ENCODE peak calls at places on chromosome 6, in eight cellular contexts. One of them, this sample, is unnamed.

GRCh38 chr6:161442381-161442858 is 168.6 kb upstream of the AGPAT4 start:
- DNase-seq in fibroblast of lung: no peak
- DNase-seq in effector CD4-positive, alpha-beta T cell: no peak
- DNase-seq in AG20443: no peak
- DNase-seq in activated CD8-positive, alpha-beta memory T cell treated with anti-CD3 and anti-CD28 coated beads for 1 hour: no peak
- DNase-seq in posterior cingulate gyrus: no peak
- DNase-seq in small intestine: no peak
- DNase-seq in AG09309: no peak
- DNase-seq in this sample: no peak

GRCh38 chr6:111480988-111481830 is 1.8 kb downstream of the REV3L start:
- DNase-seq in fibroblast of lung: peak; percentile 42
- DNase-seq in effector CD4-positive, alpha-beta T cell: no peak
- DNase-seq in AG20443: no peak
- DNase-seq in activated CD8-positive, alpha-beta memory T cell treated with anti-CD3 and anti-CD28 coated beads for 1 hour: no peak
- DNase-seq in posterior cingulate gyrus: no peak
- DNase-seq in small intestine: peak; percentile 25
- DNase-seq in AG09309: no peak
- DNase-seq in this sample: no peak

GRCh38 chr6:100343678-100344077 is 121.0 kb downstream of the SIM1 start:
- DNase-seq in fibroblast of lung: peak; percentile 13
- DNase-seq in effector CD4-positive, alpha-beta T cell: no peak
- DNase-seq in AG20443: peak; percentile 30
- DNase-seq in activated CD8-positive, alpha-beta memory T cell treated with anti-CD3 and anti-CD28 coated beads for 1 hour: no peak
- DNase-seq in posterior cingulate gyrus: no peak
- DNase-seq in small intestine: no peak
- DNase-seq in AG09309: no peak
- DNase-seq in this sample: no peak

GRCh38 chr6:125808060-125808459 is 17.3 kb downstream of the NCOA7 start:
- DNase-seq in fibroblast of lung: no peak
- DNase-seq in effector CD4-positive, alpha-beta T cell: no peak
- DNase-seq in AG20443: no peak
- DNase-seq in activated CD8-positive, alpha-beta memory T cell treated with anti-CD3 and anti-CD28 coated beads for 1 hour: no peak
- DNase-seq in posterior cingulate gyrus: no peak
- DNase-seq in small intestine: no peak
- DNase-seq in AG09309: no peak
- DNase-seq in this sample: no peak

GRCh38 chr6:79946242-79946641 is 1.1 kb downstream of the ELOVL4 start:
- DNase-seq in fibroblast of lung: peak; percentile 45
- DNase-seq in effector CD4-positive, alpha-beta T cell: no peak
- DNase-seq in AG20443: peak; percentile 12
- DNase-seq in activated CD8-positive, alpha-beta memory T cell treated with anti-CD3 and anti-CD28 coated beads for 1 hour: no peak
- DNase-seq in posterior cingulate gyrus: no peak
- DNase-seq in small intestine: no peak
- DNase-seq in AG09309: no peak
- DNase-seq in this sample: peak; percentile 12

GRCh38 chr6:121932071-121933009 is 467.1 kb upstream of the HSF2 start:
- DNase-seq in fibroblast of lung: peak; percentile 76
- DNase-seq in effector CD4-positive, alpha-beta T cell: no peak
- DNase-seq in AG20443: peak; percentile 92
- DNase-seq in activated CD8-positive, alpha-beta memory T cell treated with anti-CD3 and anti-CD28 coated beads for 1 hour: no peak
- DNase-seq in posterior cingulate gyrus: no peak
- DNase-seq in small intestine: peak; percentile 17
- DNase-seq in AG09309: peak; percentile 98
- DNase-seq in this sample: no peak

GRCh38 chr6:136030131-136030530 is 178.6 kb downstream of the PDE7B start:
- DNase-seq in fibroblast of lung: no peak
- DNase-seq in effector CD4-positive, alpha-beta T cell: no peak
- DNase-seq in AG20443: peak; percentile 32
- DNase-seq in activated CD8-positive, alpha-beta memory T cell treated with anti-CD3 and anti-CD28 coated beads for 1 hour: no peak
- DNase-seq in posterior cingulate gyrus: no peak
- DNase-seq in small intestine: no peak
- DNase-seq in AG09309: peak; percentile 56
- DNase-seq in this sample: no peak

GRCh38 chr6:3214898-3215297 is 12.6 kb downstream of the TUBB2B start:
- DNase-seq in fibroblast of lung: peak; percentile 76
- DNase-seq in effector CD4-positive, alpha-beta T cell: no peak
- DNase-seq in AG20443: no peak
- DNase-seq in activated CD8-positive, alpha-beta memory T cell treated with anti-CD3 and anti-CD28 coated beads for 1 hour: no peak
- DNase-seq in posterior cingulate gyrus: no peak
- DNase-seq in small intestine: no peak
- DNase-seq in AG09309: no peak
- DNase-seq in this sample: no peak

GRCh38 chr6:133377219-133377618 is 136.1 kb downstream of the EYA4 start:
- DNase-seq in fibroblast of lung: no peak
- DNase-seq in effector CD4-positive, alpha-beta T cell: no peak
- DNase-seq in AG20443: no peak
- DNase-seq in activated CD8-positive, alpha-beta memory T cell treated with anti-CD3 and anti-CD28 coated beads for 1 hour: no peak
- DNase-seq in posterior cingulate gyrus: no peak
- DNase-seq in small intestine: no peak
- DNase-seq in AG09309: no peak
- DNase-seq in this sample: no peak

GRCh38 chr6:153001767-153002612 is 519 bp downstream of the MTRF1L start:
- DNase-seq in fibroblast of lung: no peak
- DNase-seq in effector CD4-positive, alpha-beta T cell: no peak
- DNase-seq in AG20443: peak; percentile 14
- DNase-seq in activated CD8-positive, alpha-beta memory T cell treated with anti-CD3 and anti-CD28 coated beads for 1 hour: no peak
- DNase-seq in posterior cingulate gyrus: no peak
- DNase-seq in small intestine: peak; percentile 32
- DNase-seq in AG09309: no peak
- DNase-seq in this sample: no peak

GRCh38 chr6:165804331-165805066 is 141.5 kb upstream of the PDE10A start:
- DNase-seq in fibroblast of lung: no peak
- DNase-seq in effector CD4-positive, alpha-beta T cell: no peak
- DNase-seq in AG20443: peak; percentile 31
- DNase-seq in activated CD8-positive, alpha-beta memory T cell treated with anti-CD3 and anti-CD28 coated beads for 1 hour: no peak
- DNase-seq in posterior cingulate gyrus: no peak
- DNase-seq in small intestine: no peak
- DNase-seq in AG09309: no peak
- DNase-seq in this sample: no peak

GRCh38 chr6:7161845-7162244 is 54.1 kb downstream of the RREB1 start:
- DNase-seq in fibroblast of lung: no peak
- DNase-seq in effector CD4-positive, alpha-beta T cell: no peak
- DNase-seq in AG20443: no peak
- DNase-seq in activated CD8-positive, alpha-beta memory T cell treated with anti-CD3 and anti-CD28 coated beads for 1 hour: no peak
- DNase-seq in posterior cingulate gyrus: no peak
- DNase-seq in small intestine: no peak
- DNase-seq in AG09309: no peak
- DNase-seq in this sample: no peak

GRCh38 chr6:169530762-169531143 is 171.1 kb downstream of the WDR27 start:
- DNase-seq in fibroblast of lung: no peak
- DNase-seq in effector CD4-positive, alpha-beta T cell: no peak
- DNase-seq in AG20443: no peak
- DNase-seq in activated CD8-positive, alpha-beta memory T cell treated with anti-CD3 and anti-CD28 coated beads for 1 hour: no peak
- DNase-seq in posterior cingulate gyrus: no peak
- DNase-seq in small intestine: peak; percentile 8
- DNase-seq in AG09309: no peak
- DNase-seq in this sample: peak; percentile 3

GRCh38 chr6:107543088-107543487 is 53.2 kb downstream of the SOBP start:
- DNase-seq in fibroblast of lung: no peak
- DNase-seq in effector CD4-positive, alpha-beta T cell: no peak
- DNase-seq in AG20443: no peak
- DNase-seq in activated CD8-positive, alpha-beta memory T cell treated with anti-CD3 and anti-CD28 coated beads for 1 hour: no peak
- DNase-seq in posterior cingulate gyrus: no peak
- DNase-seq in small intestine: no peak
- DNase-seq in AG09309: no peak
- DNase-seq in this sample: no peak

GRCh38 chr6:3956054-3956453 is 106.9 kb downstream of the FAM50B start:
- DNase-seq in fibroblast of lung: no peak
- DNase-seq in effector CD4-positive, alpha-beta T cell: no peak
- DNase-seq in AG20443: no peak
- DNase-seq in activated CD8-positive, alpha-beta memory T cell treated with anti-CD3 and anti-CD28 coated beads for 1 hour: no peak
- DNase-seq in posterior cingulate gyrus: no peak
- DNase-seq in small intestine: no peak
- DNase-seq in AG09309: no peak
- DNase-seq in this sample: no peak

GRCh38 chr6:30937265-30937664 is 3.5 kb upstream of the MUCL3 start:
- DNase-seq in fibroblast of lung: no peak
- DNase-seq in effector CD4-positive, alpha-beta T cell: no peak
- DNase-seq in AG20443: no peak
- DNase-seq in activated CD8-positive, alpha-beta memory T cell treated with anti-CD3 and anti-CD28 coated beads for 1 hour: no peak
- DNase-seq in posterior cingulate gyrus: no peak
- DNase-seq in small intestine: no peak
- DNase-seq in AG09309: no peak
- DNase-seq in this sample: no peak

GRCh38 chr6:69594405-69594804 is 202.4 kb downstream of the LMBRD1 start:
- DNase-seq in fibroblast of lung: no peak
- DNase-seq in effector CD4-positive, alpha-beta T cell: no peak
- DNase-seq in AG20443: no peak
- DNase-seq in activated CD8-positive, alpha-beta memory T cell treated with anti-CD3 and anti-CD28 coated beads for 1 hour: no peak
- DNase-seq in posterior cingulate gyrus: no peak
- DNase-seq in small intestine: no peak
- DNase-seq in AG09309: no peak
- DNase-seq in this sample: no peak

GRCh38 chr6:168999392-168999791 is 254.3 kb downstream of the THBS2 start:
- DNase-seq in fibroblast of lung: no peak
- DNase-seq in effector CD4-positive, alpha-beta T cell: no peak
- DNase-seq in AG20443: no peak
- DNase-seq in activated CD8-positive, alpha-beta memory T cell treated with anti-CD3 and anti-CD28 coated beads for 1 hour: no peak
- DNase-seq in posterior cingulate gyrus: no peak
- DNase-seq in small intestine: peak; percentile 3
- DNase-seq in AG09309: peak; percentile 67
- DNase-seq in this sample: no peak

GRCh38 chr6:35651244-35651643 is 37.5 kb downstream of the FKBP5 start:
- DNase-seq in fibroblast of lung: no peak
- DNase-seq in effector CD4-positive, alpha-beta T cell: no peak
- DNase-seq in AG20443: no peak
- DNase-seq in activated CD8-positive, alpha-beta memory T cell treated with anti-CD3 and anti-CD28 coated beads for 1 hour: no peak
- DNase-seq in posterior cingulate gyrus: no peak
- DNase-seq in small intestine: no peak
- DNase-seq in AG09309: no peak
- DNase-seq in this sample: no peak

GRCh38 chr6:143498428-143498827 is 13.1 kb downstream of the FUCA2 start:
- DNase-seq in fibroblast of lung: no peak
- DNase-seq in effector CD4-positive, alpha-beta T cell: no peak
- DNase-seq in AG20443: no peak
- DNase-seq in activated CD8-positive, alpha-beta memory T cell treated with anti-CD3 and anti-CD28 coated beads for 1 hour: no peak
- DNase-seq in posterior cingulate gyrus: no peak
- DNase-seq in small intestine: no peak
- DNase-seq in AG09309: no peak
- DNase-seq in this sample: no peak

GRCh38 chr6:56076033-56076432 is 171.3 kb downstream of the COL21A1 start:
- DNase-seq in fibroblast of lung: no peak
- DNase-seq in effector CD4-positive, alpha-beta T cell: no peak
- DNase-seq in AG20443: no peak
- DNase-seq in activated CD8-positive, alpha-beta memory T cell treated with anti-CD3 and anti-CD28 coated beads for 1 hour: no peak
- DNase-seq in posterior cingulate gyrus: no peak
- DNase-seq in small intestine: no peak
- DNase-seq in AG09309: no peak
- DNase-seq in this sample: no peak

GRCh38 chr6:104527761-104528415 is 331.8 kb downstream of the HACE1 start:
- DNase-seq in fibroblast of lung: peak; percentile 30
- DNase-seq in effector CD4-positive, alpha-beta T cell: no peak
- DNase-seq in AG20443: peak; percentile 55
- DNase-seq in activated CD8-positive, alpha-beta memory T cell treated with anti-CD3 and anti-CD28 coated beads for 1 hour: no peak
- DNase-seq in posterior cingulate gyrus: peak; percentile 32
- DNase-seq in small intestine: no peak
- DNase-seq in AG09309: no peak
- DNase-seq in this sample: no peak

GRCh38 chr6:29553268-29554057 is 6.1 kb downstream of the UBD start:
- DNase-seq in fibroblast of lung: peak; percentile 57
- DNase-seq in effector CD4-positive, alpha-beta T cell: no peak
- DNase-seq in AG20443: peak; percentile 88
- DNase-seq in activated CD8-positive, alpha-beta memory T cell treated with anti-CD3 and anti-CD28 coated beads for 1 hour: no peak
- DNase-seq in posterior cingulate gyrus: peak; percentile 37
- DNase-seq in small intestine: no peak
- DNase-seq in AG09309: peak; percentile 21
- DNase-seq in this sample: peak; percentile 24

GRCh38 chr6:40930555-40930954 is 108.5 kb downstream of the UNC5CL start:
- DNase-seq in fibroblast of lung: peak; percentile 34
- DNase-seq in effector CD4-positive, alpha-beta T cell: no peak
- DNase-seq in AG20443: no peak
- DNase-seq in activated CD8-positive, alpha-beta memory T cell treated with anti-CD3 and anti-CD28 coated beads for 1 hour: no peak
- DNase-seq in posterior cingulate gyrus: no peak
- DNase-seq in small intestine: peak; percentile 35
- DNase-seq in AG09309: no peak
- DNase-seq in this sample: no peak

GRCh38 chr6:11598687-11599086 is 61.1 kb downstream of the TMEM170B start:
- DNase-seq in fibroblast of lung: no peak
- DNase-seq in effector CD4-positive, alpha-beta T cell: no peak
- DNase-seq in AG20443: no peak
- DNase-seq in activated CD8-positive, alpha-beta memory T cell treated with anti-CD3 and anti-CD28 coated beads for 1 hour: no peak
- DNase-seq in posterior cingulate gyrus: no peak
- DNase-seq in small intestine: no peak
- DNase-seq in AG09309: no peak
- DNase-seq in this sample: no peak

GRCh38 chr6:33171096-33171888 is 21.0 kb downstream of the COL11A2 start:
- DNase-seq in fibroblast of lung: no peak
- DNase-seq in effector CD4-positive, alpha-beta T cell: no peak
- DNase-seq in AG20443: no peak
- DNase-seq in activated CD8-positive, alpha-beta memory T cell treated with anti-CD3 and anti-CD28 coated beads for 1 hour: no peak
- DNase-seq in posterior cingulate gyrus: no peak
- DNase-seq in small intestine: no peak
- DNase-seq in AG09309: no peak
- DNase-seq in this sample: no peak

GRCh38 chr6:56259682-56260081 is 12.3 kb upstream of the COL21A1 start:
- DNase-seq in fibroblast of lung: peak; percentile 86
- DNase-seq in effector CD4-positive, alpha-beta T cell: no peak
- DNase-seq in AG20443: no peak
- DNase-seq in activated CD8-positive, alpha-beta memory T cell treated with anti-CD3 and anti-CD28 coated beads for 1 hour: no peak
- DNase-seq in posterior cingulate gyrus: no peak
- DNase-seq in small intestine: no peak
- DNase-seq in AG09309: peak; percentile 25
- DNase-seq in this sample: no peak

GRCh38 chr6:110490110-110490509 is 13.7 kb upstream of the SLC22A16 start:
- DNase-seq in fibroblast of lung: no peak
- DNase-seq in effector CD4-positive, alpha-beta T cell: no peak
- DNase-seq in AG20443: no peak
- DNase-seq in activated CD8-positive, alpha-beta memory T cell treated with anti-CD3 and anti-CD28 coated beads for 1 hour: no peak
- DNase-seq in posterior cingulate gyrus: no peak
- DNase-seq in small intestine: no peak
- DNase-seq in AG09309: no peak
- DNase-seq in this sample: no peak

GRCh38 chr6:119832411-119832810 is 482.9 kb upstream of the MAN1A1 start:
- DNase-seq in fibroblast of lung: no peak
- DNase-seq in effector CD4-positive, alpha-beta T cell: no peak
- DNase-seq in AG20443: no peak
- DNase-seq in activated CD8-positive, alpha-beta memory T cell treated with anti-CD3 and anti-CD28 coated beads for 1 hour: no peak
- DNase-seq in posterior cingulate gyrus: no peak
- DNase-seq in small intestine: no peak
- DNase-seq in AG09309: no peak
- DNase-seq in this sample: no peak

GRCh38 chr6:109788687-109789086 is 97.6 kb downstream of the FIG4 start:
- DNase-seq in fibroblast of lung: no peak
- DNase-seq in effector CD4-positive, alpha-beta T cell: no peak
- DNase-seq in AG20443: peak; percentile 45
- DNase-seq in activated CD8-positive, alpha-beta memory T cell treated with anti-CD3 and anti-CD28 coated beads for 1 hour: no peak
- DNase-seq in posterior cingulate gyrus: no peak
- DNase-seq in small intestine: no peak
- DNase-seq in AG09309: no peak
- DNase-seq in this sample: no peak

GRCh38 chr6:89144358-89145041 is 1.4 kb upstream of the PM20D2 start:
- DNase-seq in fibroblast of lung: no peak
- DNase-seq in effector CD4-positive, alpha-beta T cell: no peak
- DNase-seq in AG20443: no peak
- DNase-seq in activated CD8-positive, alpha-beta memory T cell treated with anti-CD3 and anti-CD28 coated beads for 1 hour: no peak
- DNase-seq in posterior cingulate gyrus: no peak
- DNase-seq in small intestine: no peak
- DNase-seq in AG09309: no peak
- DNase-seq in this sample: no peak

GRCh38 chr6:159989882-159990480 is 21.1 kb downstream of the IGF2R start:
- DNase-seq in fibroblast of lung: no peak
- DNase-seq in effector CD4-positive, alpha-beta T cell: no peak
- DNase-seq in AG20443: peak; percentile 29
- DNase-seq in activated CD8-positive, alpha-beta memory T cell treated with anti-CD3 and anti-CD28 coated beads for 1 hour: no peak
- DNase-seq in posterior cingulate gyrus: no peak
- DNase-seq in small intestine: no peak
- DNase-seq in AG09309: no peak
- DNase-seq in this sample: no peak

GRCh38 chr6:83474309-83474708 is 38.0 kb upstream of the PRSS35 start:
- DNase-seq in fibroblast of lung: peak; percentile 51
- DNase-seq in effector CD4-positive, alpha-beta T cell: no peak
- DNase-seq in AG20443: peak; percentile 9
- DNase-seq in activated CD8-positive, alpha-beta memory T cell treated with anti-CD3 and anti-CD28 coated beads for 1 hour: no peak
- DNase-seq in posterior cingulate gyrus: no peak
- DNase-seq in small intestine: peak; percentile 94
- DNase-seq in AG09309: no peak
- DNase-seq in this sample: no peak

GRCh38 chr6:80332013-80332412 is 225.5 kb downstream of the BCKDHB start:
- DNase-seq in fibroblast of lung: no peak
- DNase-seq in effector CD4-positive, alpha-beta T cell: no peak
- DNase-seq in AG20443: no peak
- DNase-seq in activated CD8-positive, alpha-beta memory T cell treated with anti-CD3 and anti-CD28 coated beads for 1 hour: no peak
- DNase-seq in posterior cingulate gyrus: no peak
- DNase-seq in small intestine: no peak
- DNase-seq in AG09309: no peak
- DNase-seq in this sample: no peak

This sample was measured in naive thymus-derived CD4-positive, alpha-beta T cell.